ENCODE peak calls at places on chromosomes 6 and 20, in eight cellular contexts. N is KBM-7; R is MG63; I is activated CD8-positive, alpha-beta T cell treated with anti-CD3 and anti-CD28 coated beads, Interleukin-2, amount 10 ng/mL, durations not matched to agents 7 days and 5 days; P is caudate nucleus; O is endodermal cell; M is activated naive CD8-positive, alpha-beta T cell treated with anti-CD3 and anti-CD28 coated beads, Interleukin-2, amount 50 U/mL, for 24 hours; D is smooth muscle cell of the brain vasculature. X is an unnamed sample.

GRCh38 chr6:12327391-12327790 is 37.2 kb downstream of the EDN1 start:
- DNase-seq in N (no peak), R (peak; percentile 70), I (no peak), P (no peak), O (no peak), M (no peak), D (no peak), X (no peak)

GRCh38 chr20:49687595-49688567 is 25.8 kb downstream of the B4GALT5 start:
- DNase-seq in N (no peak), R (no peak), I (no peak), P (no peak), O (peak; percentile 66), M (no peak), D (no peak), X (no peak)

GRCh38 chr6:76703786-76704185 is 631.3 kb upstream of the IMPG1 start:
- DNase-seq in N (no peak), R (no peak), I (no peak), P (no peak), O (no peak), M (no peak), D (no peak), X (no peak)

GRCh38 chr6:44297063-44298038 is 15.8 kb downstream of the AARS2 start:
- DNase-seq in N (no peak), R (peak; percentile 75), I (peak; percentile 56), P (peak; percentile 17), O (peak; percentile 85), M (peak; percentile 64), D (no peak), X (peak; percentile 80)

GRCh38 chr6:154347981-154348380 is 8.6 kb downstream of the IPCEF1 start:
- DNase-seq in N (no peak), R (no peak), I (no peak), P (no peak), O (no peak), M (no peak), D (no peak), X (no peak)

GRCh38 chr20:19433371-19434316 is 221.2 kb downstream of the SLC24A3 start:
- DNase-seq in N (no peak), R (no peak), I (no peak), P (no peak), O (no peak), M (no peak), D (no peak), X (no peak)

GRCh38 chr6:108114861-108115597 is 40.5 kb upstream of the OSTM1 start:
- DNase-seq in N (no peak), R (peak; percentile 65), I (peak; percentile 42), P (no peak), O (peak; percentile 90), M (peak; percentile 52), D (no peak), X (peak; percentile 63)

GRCh38 chr6:165782124-165782523 is 119.1 kb upstream of the PDE10A start:
- DNase-seq in N (no peak), R (no peak), I (no peak), P (no peak), O (no peak), M (no peak), D (no peak), X (peak; percentile 30)

GRCh38 chr20:21100590-21101452 is 5.3 kb downstream of the LINC00237 start:
- DNase-seq in N (no peak), R (no peak), I (peak; percentile 48), P (no peak), O (peak; percentile 86), M (peak; percentile 25), D (no peak), X (peak; percentile 35)

GRCh38 chr20:21693322-21693721 is 12.1 kb upstream of the PAX1 start:
- DNase-seq in N (peak; percentile 35), R (no peak), I (no peak), P (no peak), O (peak; percentile 83), M (no peak), D (no peak), X (peak; percentile 31)